ENCODE peak calls at places on chromosomes 12 and 14, in four cellular contexts. L is CD4-positive, CD25-positive, alpha-beta regulatory T cell; A is heart right ventricle; Y is AG04450. T is an unnamed sample.

GRCh38 chr12:118102070-118102469 is 1.7 kb downstream of the VSIG10 start:
- DNase-seq in A (no peak), L (no peak), Y (no peak), T (no peak)

GRCh38 chr14:76346391-76347160 is 29.4 kb upstream of the ESRRB start:
- DNase-seq in L (no peak), A (no peak), Y (no peak), T (no peak)

GRCh38 chr12:84922721-84923120 is 10.1 kb upstream of the SLC6A15 start:
- DNase-seq in A (no peak), L (no peak), Y (no peak), T (no peak)

GRCh38 chr14:32720927-32721326 is 217.8 kb upstream of the NPAS3 start:
- DNase-seq in L (no peak), A (no peak), Y (no peak), T (no peak)

GRCh38 chr12:29591140-29592020 is 93.9 kb upstream of the OVCH1 start:
- DNase-seq in Y (no peak), A (no peak), L (no peak), T (no peak)

GRCh38 chr12:75720807-75721206 is 209.4 kb upstream of the KRR1 start:
- DNase-seq in A (no peak), Y (no peak), L (no peak), T (peak)

GRCh38 chr14:102508774-102509743 is 517 bp downstream of the ANKRD9 start:
- DNase-seq in Y (no peak), A (peak), L (peak), T (peak)

GRCh38 chr14:71321556-71322315 is 414.5 kb downstream of the PCNX1 start:
- DNase-seq in Y (no peak), L (no peak), A (no peak), T (no peak)

GRCh38 chr12:3065300-3065699 is 11.9 kb upstream of the TSPAN9 start:
- DNase-seq in A (no peak), L (no peak), Y (no peak), T (no peak)
- H3K4me3 ChIP-seq in A (no peak), L (no peak), Y (no peak), T (no peak)

GRCh38 chr12:57835366-57836288 is 10.9 kb downstream of the CTDSP2 start:
- DNase-seq in L (no peak), Y (no peak), A (no peak), T (no peak)
- H3K4me3 ChIP-seq in L (peak), Y (peak), A (no peak), T (peak)

DNA sequence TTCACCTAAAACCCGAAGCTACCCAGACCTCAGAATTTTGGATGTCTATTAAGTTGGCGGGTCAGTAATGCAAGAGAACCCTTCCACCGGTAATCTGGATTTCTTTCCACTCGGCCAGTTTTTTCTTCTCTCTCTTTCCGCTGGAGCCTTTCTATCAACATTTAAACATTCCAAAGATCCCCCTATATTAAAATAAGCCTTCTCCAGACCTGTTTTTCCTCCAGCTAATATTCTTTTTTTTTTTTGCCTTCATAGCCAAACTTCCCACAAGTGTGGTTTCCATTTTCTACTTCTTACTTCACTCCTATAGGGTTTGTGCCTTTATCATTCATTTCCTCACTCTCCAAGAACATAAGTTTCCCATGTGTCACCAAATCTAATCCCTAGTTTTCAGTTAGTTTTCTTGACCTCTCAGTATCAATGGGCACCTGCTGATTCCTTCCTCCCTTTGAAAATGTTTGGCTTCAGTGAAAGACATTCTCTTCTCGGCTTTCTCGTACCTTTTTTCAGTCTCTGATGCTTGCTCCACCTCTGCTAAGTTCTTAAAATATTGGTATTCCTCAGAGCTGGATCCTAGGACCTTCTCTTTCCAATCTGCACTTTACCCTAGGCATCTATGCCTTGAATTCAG is 592 bp upstream of the SDR39U1 start:
- DNase-seq in Y (no peak), A (no peak), L (no peak), T (no peak)
- H3K4me3 ChIP-seq in Y (peak), A (peak), L (peak), T (peak)

GRCh38 chr14:96582995-96583394 is 80.8 kb downstream of the PAPOLA start:
- DNase-seq in L (no peak), A (no peak), Y (no peak), T (no peak)

GRCh38 chr14:96583605-96584041 is 81.4 kb downstream of the PAPOLA start:
- DNase-seq in Y (no peak), A (no peak), L (no peak), T (no peak)

GRCh38 chr14:96585672-96586013 is 83.5 kb downstream of the PAPOLA start:
- DNase-seq in L (no peak), Y (no peak), A (no peak), T (no peak)

GRCh38 chr14:96584907-96585671 is 82.9 kb downstream of the PAPOLA start:
- DNase-seq in L (no peak), Y (no peak), A (no peak), T (no peak)

DNA sequence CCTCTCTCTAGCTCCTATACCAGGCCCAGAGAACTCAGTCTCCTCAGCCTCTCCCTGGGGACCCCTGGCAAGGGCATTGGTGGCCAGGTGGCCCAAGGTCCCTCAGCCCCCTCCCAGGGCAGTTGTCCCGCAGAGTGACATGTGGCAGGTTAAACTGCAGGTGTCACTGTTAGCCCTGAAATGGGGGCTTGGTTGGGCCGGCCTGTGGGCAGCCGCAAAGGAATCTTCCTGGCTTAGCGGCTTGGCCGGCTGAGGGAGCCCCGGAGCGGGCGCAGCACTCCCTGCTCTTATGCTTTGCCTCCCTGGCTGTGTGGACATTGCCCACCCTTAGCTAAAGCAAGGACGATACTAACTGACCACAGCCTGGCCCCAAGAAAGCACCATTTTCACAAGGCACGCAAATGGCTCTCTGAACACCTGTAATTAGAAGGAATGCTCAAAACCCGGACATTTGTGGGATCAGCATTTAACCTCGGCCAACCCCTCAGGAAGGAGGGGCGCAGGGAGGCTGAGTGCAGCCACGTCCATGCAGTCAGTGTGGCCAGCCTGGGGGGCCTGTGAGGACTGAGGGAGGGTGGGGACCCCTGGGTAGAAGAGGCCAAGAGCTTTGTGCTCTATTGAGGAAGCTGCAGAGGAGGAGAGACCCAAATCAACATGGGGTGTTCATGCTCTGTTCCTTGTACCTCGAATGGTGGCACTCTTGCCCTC is 82.2 kb downstream of the PAPOLA start:
- DNase-seq in L (no peak), A (no peak), Y (no peak), T (no peak)
- H3K4me3 ChIP-seq in L (no peak), A (no peak), Y (no peak), T (no peak)

GRCh38 chr12:98744692-98745091 is 99.6 kb downstream of the APAF1 start:
- DNase-seq in L (peak), Y (no peak), A (no peak), T (no peak)
- H3K4me3 ChIP-seq in L (peak), Y (no peak), A (no peak), T (no peak)

GRCh38 chr12:93541578-93542217 is 30.8 kb upstream of the SOCS2 start:
- DNase-seq in Y (no peak), A (no peak), L (no peak), T (no peak)
- H3K4me3 ChIP-seq in Y (no peak), A (no peak), L (peak), T (no peak)

GRCh38 chr12:54983536-54984102 is 943 bp downstream of the TESPA1 start:
- DNase-seq in L (peak), A (no peak), Y (no peak), T (no peak)
- H3K4me3 ChIP-seq in L (peak), A (no peak), Y (no peak), T (no peak)

T was measured in stomach.